ENCODE peak calls at places on chromosomes 3 and 15, in six cellular contexts. X is NCI-H1105; J is stimulated activated CD4-positive, alpha-beta T cell treated with anti-CD3 and anti-CD28 coated beads, Interleukin-2, amount 100 ng/mL, for 48 hours; Q is activated CD8-positive, alpha-beta memory T cell treated with anti-CD3 and anti-CD28 coated beads for 4 hours; I is foreskin fibroblast; N is GM13977. V is an unnamed sample.

GRCh38 chr3:42836545-42837123 is 27.4 kb downstream of the ACKR2 start:
- DNase-seq in N (no peak), Q (no peak), I (no peak), J (no peak), X (no peak), V (no peak)

GRCh38 chr15:58441376-58442070 is 9.7 kb downstream of the LIPC start:
- DNase-seq in X (no peak), J (no peak), N (no peak), Q (no peak), I (peak), V (no peak)

GRCh38 chr3:165254812-165255211 is 58.6 kb upstream of the SLITRK3 start:
- DNase-seq in X (no peak), N (no peak), J (no peak), I (no peak), Q (no peak), V (no peak)

GRCh38 chr3:58164199-58164879 is 46.4 kb downstream of the DNASE1L3 start:
- DNase-seq in N (no peak), X (no peak), J (no peak), I (peak), Q (no peak), V (no peak)

GRCh38 chr15:62066663-62067447 is at the start of gene C2CD4A:
- DNase-seq in Q (peak), J (peak), X (peak), I (peak), N (peak), V (peak)

GRCh38 chr15:89998141-89998661 is 2.9 kb upstream of the ZNF710 start:
- DNase-seq in X (no peak), Q (no peak), N (no peak), J (no peak), I (peak), V (no peak)

GRCh38 chr3:185914911-185915629 is 22.7 kb downstream of the TRA2B start:
- DNase-seq in Q (no peak), X (no peak), J (no peak), N (no peak), I (no peak), V (no peak)

GRCh38 chr3:63685340-63685739 is 32.9 kb downstream of the SNTN start:
- DNase-seq in N (no peak), J (no peak), Q (no peak), I (no peak), X (no peak), V (no peak)

GRCh38 chr3:38095687-38096483 is 41.0 kb downstream of the ACAA1 start:
- DNase-seq in I (no peak), X (no peak), Q (no peak), J (no peak), N (no peak), V (no peak)

GRCh38 chr3:133038731-133039398 is 674 bp downstream of the TMEM108 start:
- DNase-seq in I (peak), Q (no peak), J (no peak), X (peak), N (peak), V (peak)

GRCh38 chr3:56879453-56880224 is 77.9 kb upstream of the ARHGEF3 start:
- DNase-seq in I (peak), Q (no peak), J (no peak), N (no peak), X (no peak), V (no peak)

GRCh38 chr15:73387507-73388255 is 18.9 kb upstream of the HCN4 start:
- DNase-seq in N (no peak), I (peak), Q (no peak), J (no peak), X (no peak), V (no peak)

GRCh38 chr3:196142674-196142988 is 60.7 kb upstream of the TFRC start:
- DNase-seq in N (no peak), I (no peak), J (no peak), X (no peak), Q (no peak), V (no peak)

GRCh38 chr15:92531406-92531805 is 124.2 kb downstream of the FAM174B start:
- DNase-seq in J (no peak), X (no peak), N (no peak), Q (no peak), I (no peak), V (no peak)

GRCh38 chr15:74840851-74841760 is 1.9 kb downstream of the ULK3 start:
- DNase-seq in X (no peak), Q (no peak), J (no peak), N (no peak), I (no peak), V (no peak)

V was measured in ecto neural progenitor cell.